ENCODE peak calls at places on chromosomes 1 and 21, in four cellular contexts. One of them, this sample, is unnamed.
A peak's percentile ranks its signal among the peaks of the same experiment; 100 is the strongest.

GRCh38 chr21:43909736-43910455 is 44.9 kb downstream of the AGPAT3 start:
- DNase-seq in D341Med: no peak
- DNase-seq in neural crest cell: no peak
- DNase-seq in colonic mucosa: no peak
- DNase-seq in this sample: no peak

GRCh38 chr1:15948091-15948591 is 27.8 kb downstream of the ZBTB17 start:
- DNase-seq in colonic mucosa: no peak
- DNase-seq in neural crest cell: no peak
- DNase-seq in D341Med: no peak
- DNase-seq in this sample: no peak

GRCh38 chr1:52041551-52042185 is 8.1 kb upstream of the KTI12 start:
- DNase-seq in D341Med: no peak
- DNase-seq in colonic mucosa: no peak
- DNase-seq in neural crest cell: no peak
- DNase-seq in this sample: no peak

GRCh38 chr1:168689726-168690602 is 39.0 kb downstream of the DPT start:
- DNase-seq in neural crest cell: no peak
- DNase-seq in D341Med: no peak
- DNase-seq in colonic mucosa: no peak
- DNase-seq in this sample: peak; percentile 68

GRCh38 chr1:25874635-25875153 is 814 bp downstream of the PAQR7 start:
- DNase-seq in neural crest cell: no peak
- DNase-seq in D341Med: no peak
- DNase-seq in colonic mucosa: no peak
- DNase-seq in this sample: no peak

GRCh38 chr1:94496076-94496755 is 45.3 kb downstream of the F3 start:
- DNase-seq in colonic mucosa: no peak
- DNase-seq in D341Med: no peak
- DNase-seq in neural crest cell: no peak
- DNase-seq in this sample: no peak

GRCh38 chr1:247295746-247296145 is 35.9 kb downstream of the ZNF496 start:
- DNase-seq in colonic mucosa: no peak
- DNase-seq in D341Med: no peak
- DNase-seq in neural crest cell: no peak
- DNase-seq in this sample: no peak

GRCh38 chr1:220803401-220804201 is 16.9 kb downstream of the MTARC1 start:
- DNase-seq in D341Med: no peak
- DNase-seq in neural crest cell: peak; percentile 50
- DNase-seq in colonic mucosa: peak; percentile 40
- DNase-seq in this sample: peak; percentile 42

GRCh38 chr1:97814121-97814520 is 106.7 kb downstream of the DPYD start:
- DNase-seq in colonic mucosa: no peak
- DNase-seq in D341Med: no peak
- DNase-seq in neural crest cell: no peak
- DNase-seq in this sample: no peak

GRCh38 chr1:13456894-13457532 is 46.8 kb downstream of the PRAMEF20 start:
- DNase-seq in D341Med: no peak
- DNase-seq in neural crest cell: no peak
- DNase-seq in colonic mucosa: no peak
- DNase-seq in this sample: no peak

GRCh38 chr1:198201956-198202784 is 45.4 kb downstream of the NEK7 start:
- DNase-seq in D341Med: no peak
- DNase-seq in colonic mucosa: no peak
- DNase-seq in neural crest cell: no peak
- DNase-seq in this sample: no peak

GRCh38 chr1:11990303-11991032 is 10.2 kb downstream of the MFN2 start:
- DNase-seq in colonic mucosa: no peak
- DNase-seq in neural crest cell: no peak
- DNase-seq in D341Med: no peak
- DNase-seq in this sample: no peak

GRCh38 chr1:1264026-1264425 is 9.6 kb downstream of the UBE2J2 start:
- DNase-seq in neural crest cell: no peak
- DNase-seq in colonic mucosa: no peak
- DNase-seq in D341Med: no peak
- DNase-seq in this sample: no peak

GRCh38 chr1:203287109-203287893 is 18.0 kb upstream of the BTG2 start:
- DNase-seq in colonic mucosa: peak; percentile 84
- DNase-seq in neural crest cell: no peak
- DNase-seq in D341Med: no peak
- DNase-seq in this sample: no peak

GRCh38 chr1:64624446-64624766 is 120.5 kb upstream of the RAVER2 start:
- DNase-seq in neural crest cell: no peak
- DNase-seq in D341Med: no peak
- DNase-seq in colonic mucosa: peak; percentile 18
- DNase-seq in this sample: no peak

GRCh38 chr21:45041984-45042663 is 32.3 kb upstream of the ADARB1 start:
- DNase-seq in D341Med: no peak
- DNase-seq in neural crest cell: no peak
- DNase-seq in colonic mucosa: no peak
- DNase-seq in this sample: no peak

GRCh38 chr1:106962591-106962990 is 93.9 kb upstream of the PRMT6 start:
- DNase-seq in D341Med: no peak
- DNase-seq in neural crest cell: no peak
- DNase-seq in colonic mucosa: no peak
- DNase-seq in this sample: peak; percentile 51

GRCh38 chr1:184743062-184743756 is 11.4 kb downstream of the EDEM3 start:
- DNase-seq in neural crest cell: no peak
- DNase-seq in colonic mucosa: no peak
- DNase-seq in D341Med: no peak
- DNase-seq in this sample: no peak

GRCh38 chr1:14037101-14037807 is 337.3 kb downstream of the PRDM2 start:
- DNase-seq in colonic mucosa: no peak
- DNase-seq in D341Med: no peak
- DNase-seq in neural crest cell: no peak
- DNase-seq in this sample: no peak

GRCh38 chr1:230568008-230568407 is 74.3 kb upstream of the COG2 start:
- DNase-seq in colonic mucosa: peak; percentile 65
- DNase-seq in neural crest cell: no peak
- DNase-seq in D341Med: peak; percentile 48
- DNase-seq in this sample: peak; percentile 7